ENCODE peak calls at places on chromosomes 11 and 22, in five cellular contexts. K, F, Q, E and I are unnamed samples.

GRCh38 chr11:2173150-2173693 is 1.6 kb upstream of the TH start:
- DNase-seq in K (no peak), F (no peak), Q (peak; percentile 62), E (peak; percentile 62), I (no peak)

GRCh38 chr11:33868646-33869461 is 23.0 kb downstream of the LMO2 start:
- DNase-seq in K (no peak), F (no peak), Q (peak; percentile 43), E (peak; percentile 54), I (no peak)

GRCh38 chr11:45885274-45885920 is at the start of gene MAPK8IP1:
- DNase-seq in K (peak; percentile 17), F (no peak), Q (peak; percentile 75), E (peak; percentile 94), I (peak; percentile 28)

GRCh38 chr11:78567209-78567608 is 7.5 kb downstream of the NARS2 start:
- DNase-seq in K (no peak), F (peak; percentile 80), Q (no peak), E (no peak), I (peak; percentile 45)

GRCh38 chr11:130932086-130932712 is 15.9 kb upstream of the SNX19 start:
- DNase-seq in K (no peak), F (no peak), Q (no peak), E (no peak), I (no peak)

GRCh38 chr11:121389651-121390050 is 62.5 kb upstream of the SORL1 start:
- DNase-seq in K (no peak), F (peak; percentile 50), Q (peak; percentile 34), E (peak; percentile 84), I (no peak)

GRCh38 chr22:40046126-40046525 is 51.4 kb downstream of the FAM83F start:
- DNase-seq in K (no peak), F (no peak), Q (no peak), E (no peak), I (no peak)

GRCh38 chr11:75323609-75324008 is 27.9 kb downstream of the ARRB1 start:
- DNase-seq in K (no peak), F (no peak), Q (no peak), E (no peak), I (no peak)

GRCh38 chr11:38182126-38182907 is 1584.3 kb upstream of the RAG2 start:
- DNase-seq in K (peak; percentile 59), F (peak; percentile 13), Q (no peak), E (no peak), I (no peak)

GRCh38 chr11:47358731-47359051 is 6.2 kb upstream of the MYBPC3 start:
- DNase-seq in K (no peak), F (no peak), Q (no peak), E (no peak), I (no peak)

GRCh38 chr11:121143921-121144320 is 42.9 kb downstream of the TECTA start:
- DNase-seq in K (no peak), F (no peak), Q (no peak), E (no peak), I (no peak)

GRCh38 chr11:28606930-28607329 is 498.7 kb downstream of the METTL15 start:
- DNase-seq in K (no peak), F (no peak), Q (peak; percentile 65), E (no peak), I (no peak)

GRCh38 chr22:25542720-25543402 is 21.6 kb upstream of the GRK3 start:
- DNase-seq in K (no peak), F (no peak), Q (no peak), E (no peak), I (no peak)

GRCh38 chr22:27980424-27981148 is 61.5 kb upstream of the PITPNB start:
- DNase-seq in K (no peak), F (no peak), Q (peak; percentile 76), E (peak; percentile 59), I (no peak)

GRCh38 chr11:93525601-93526000 is 17.6 kb downstream of the SMCO4 start:
- DNase-seq in K (peak; percentile 44), F (peak; percentile 39), Q (no peak), E (no peak), I (no peak)

GRCh38 chr11:131295986-131296385 is 74.4 kb upstream of the NTM start:
- DNase-seq in K (no peak), F (no peak), Q (no peak), E (no peak), I (no peak)

GRCh38 chr11:12702999-12703453 is 28.8 kb downstream of the TEAD1 start:
- DNase-seq in K (no peak), F (no peak), Q (no peak), E (no peak), I (no peak)

GRCh38 chr11:73358071-73358470 is 18.1 kb upstream of the RELT start:
- DNase-seq in K (no peak), F (no peak), Q (no peak), E (no peak), I (no peak)

GRCh38 chr11:199782-200181 is 6.9 kb downstream of the SCGB1C1 start:
- DNase-seq in K (no peak), F (no peak), Q (no peak), E (no peak), I (no peak)

GRCh38 chr11:11171854-11172253 is 181.2 kb downstream of the CSNK2A3 start:
- DNase-seq in K (no peak), F (no peak), Q (no peak), E (no peak), I (no peak)

GRCh38 chr22:36010913-36011312 is 17.7 kb downstream of the RBFOX2 start:
- DNase-seq in K (peak; percentile 90), F (peak; percentile 83), Q (no peak), E (no peak), I (peak; percentile 67)

GRCh38 chr11:115338476-115338875 is 165.7 kb downstream of the CADM1 start:
- DNase-seq in K (peak; percentile 23), F (no peak), Q (no peak), E (no peak), I (no peak)

GRCh38 chr11:116162541-116163230 is 610.1 kb downstream of the BUD13 start:
- DNase-seq in K (no peak), F (no peak), Q (peak; percentile 56), E (peak; percentile 87), I (no peak)

GRCh38 chr11:130815074-130815802 is 101.0 kb downstream of the SNX19 start:
- DNase-seq in K (no peak), F (no peak), Q (no peak), E (no peak), I (no peak)

GRCh38 chr11:2566223-2567025 is 121.6 kb downstream of the KCNQ1 start:
- DNase-seq in K (peak; percentile 4), F (no peak), Q (no peak), E (peak; percentile 33), I (no peak)

GRCh38 chr11:1192741-1193325 is 30.0 kb upstream of the MUC5B start:
- DNase-seq in K (no peak), F (no peak), Q (peak; percentile 8), E (no peak), I (no peak)

GRCh38 chr22:49429066-49429465 is 398.6 kb downstream of the BRD1 start:
- DNase-seq in K (no peak), F (no peak), Q (no peak), E (peak; percentile 32), I (no peak)

GRCh38 chr22:42431401-42432019 is 693 bp downstream of the NFAM1 start:
- DNase-seq in K (no peak), F (no peak), Q (no peak), E (no peak), I (no peak)

GRCh38 chr22:40400173-40400572 is 29.8 kb downstream of the SGSM3 start:
- DNase-seq in K (no peak), F (no peak), Q (no peak), E (no peak), I (no peak)

GRCh38 chr22:44702479-44703219 is 645 bp downstream of the PRR5 start:
- DNase-seq in K (peak; percentile 41), F (peak; percentile 30), Q (peak; percentile 64), E (peak; percentile 82), I (peak; percentile 36)

DNA sequence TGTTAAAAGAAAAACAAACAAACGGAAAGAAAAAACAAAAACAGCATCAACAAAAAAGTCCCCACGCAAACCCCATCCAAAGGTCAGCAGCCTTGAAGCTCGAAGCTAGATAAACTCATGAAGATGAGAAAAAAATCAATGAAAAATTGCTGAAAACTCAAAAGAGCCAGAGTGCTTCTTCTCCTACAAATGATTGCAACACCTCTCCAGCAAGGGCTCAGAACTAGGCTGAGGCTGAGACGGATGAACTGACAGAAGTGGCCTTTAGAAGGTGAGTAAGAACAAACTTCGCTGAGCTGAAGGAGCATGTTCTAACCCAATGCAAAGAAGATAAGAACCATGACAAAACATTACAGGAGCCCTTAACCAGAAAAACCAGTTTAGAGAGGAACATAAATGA is 18.4 kb upstream of the FTH1 start:
- DNase-seq in K (no peak), F (no peak), Q (no peak), E (no peak), I (peak; percentile 32)
- H3K9ac ChIP-seq in K (no peak overlapping the region), F (no peak overlapping the region), Q (no peak overlapping the region), E (no peak overlapping the region), I (no peak overlapping the region)

DNA sequence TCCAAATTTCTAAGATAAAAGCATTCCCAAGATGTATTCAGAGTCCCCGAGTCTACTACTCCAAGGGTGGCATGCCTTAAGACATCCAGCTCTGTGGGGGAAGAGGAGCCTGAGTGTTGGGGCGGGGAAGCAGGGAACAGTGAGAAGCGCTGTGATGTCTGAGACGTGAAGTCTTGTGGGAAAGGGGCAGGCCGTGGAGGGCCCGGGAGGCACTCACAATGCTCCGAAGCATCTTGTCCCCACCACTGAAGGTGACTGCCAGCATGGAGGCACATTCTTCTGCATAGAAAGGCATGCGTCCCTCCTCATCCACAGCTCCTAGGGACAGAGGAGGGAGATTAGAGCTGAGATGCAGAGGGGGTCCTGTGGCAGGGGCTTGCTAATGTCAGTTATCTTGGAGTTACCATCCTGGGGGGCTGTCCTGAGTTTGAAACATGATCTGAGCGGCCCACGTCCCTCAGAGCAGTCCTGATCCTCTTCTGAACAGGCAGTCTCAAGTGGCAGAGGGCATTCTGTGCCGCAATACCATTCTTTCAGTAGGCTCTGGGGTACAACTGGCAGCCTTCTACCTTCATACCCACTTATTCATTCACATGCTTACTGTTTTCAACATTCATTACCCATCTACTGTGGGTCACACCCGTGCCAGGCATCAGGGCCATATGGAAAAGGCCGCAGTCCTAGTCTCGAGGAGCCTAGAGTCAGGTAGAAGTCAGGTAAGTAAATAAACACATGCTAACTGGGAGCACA is 8.7 kb downstream of the PCSK7 start:
- DNase-seq in K (no peak), F (no peak), Q (no peak), E (no peak), I (no peak)
- H3K4me1 ChIP-seq in K (peaks cover 23% of the 10 kb centered on the region), F (peaks cover 17% of the 10 kb centered on the region), Q (no peaks in the 10 kb centered on the region), E (no peaks in the 10 kb centered on the region), I (peaks cover 12% of the 10 kb centered on the region)

GRCh38 chr11:84549221-84549620 is 1077.9 kb downstream of the DLG2 start:
- DNase-seq in K (no peak), F (peak; percentile 36), Q (no peak), E (no peak), I (no peak)

GRCh38 chr11:84558085-84558905 is 1068.8 kb downstream of the DLG2 start:
- DNase-seq in K (peak; percentile 52), F (peak; percentile 31), Q (peak; percentile 34), E (peak; percentile 61), I (peak; percentile 27)

DNA sequence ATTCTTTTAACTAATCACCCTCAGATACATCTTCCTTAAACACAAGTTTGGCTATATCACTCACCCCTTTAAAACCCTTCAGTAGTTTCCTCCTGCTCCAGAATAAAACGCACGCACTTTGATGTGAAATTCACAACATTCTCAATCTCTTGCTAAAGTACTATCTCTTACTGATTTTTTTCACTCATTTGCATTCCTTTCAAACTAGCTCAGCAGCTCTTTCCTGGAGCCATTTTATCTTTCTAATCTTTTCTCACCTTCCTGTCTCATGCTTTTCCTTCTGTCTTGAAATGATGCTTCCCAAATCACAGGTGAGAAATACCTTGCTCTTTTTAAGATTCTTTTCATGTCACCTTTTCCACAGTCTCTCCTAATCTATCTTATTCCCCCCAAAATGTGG is 1074.4 kb downstream of the DLG2 start:
- DNase-seq in K (no peak), F (peak; percentile 6), Q (no peak), E (no peak), I (no peak)
- H3K79me2 ChIP-seq in K (no peaks in the 10 kb centered on the region), F (no peaks in the 10 kb centered on the region), Q (no peaks in the 10 kb centered on the region), E (no peaks in the 10 kb centered on the region), I (no peaks in the 10 kb centered on the region)

GRCh38 chr22:31495343-31495742 is 993 bp upstream of the SFI1 start:
- DNase-seq in K (no peak), F (no peak), Q (no peak), E (no peak), I (no peak)
- H3K9ac ChIP-seq in K (no peak overlapping the region), F (peak overlapping the region; percentile 90), Q (no peak overlapping the region), E (no peak overlapping the region), I (peak overlapping the region; percentile 86)